ENCODE peak calls at places on chromosomes 16 and 17, in ten cellular contexts. Z is frontal cortex; W is activated CD8-positive, alpha-beta T cell treated with anti-CD3 and anti-CD28 coated beads for 36 hours; M is activated effector memory CD4-positive, alpha-beta T cell treated with Interleukin-2 at 50 U/mL for 16 hours; U is tibial artery; A is spleen; I is AG08395; X is T-helper 2 cell; T is CD4-positive, CD25-positive, alpha-beta regulatory T cell; D is EL. C is an unnamed sample.

GRCh38 chr17:17728550-17729251 is 47.4 kb downstream of the RAI1 start:
- DNase-seq in T (no peak), W (no peak), U (no peak), M (no peak), Z (no peak), D (no peak), A (no peak), X (no peak), I (no peak), C (no peak)

GRCh38 chr17:18186271-18186982 is 2.8 kb downstream of the ALKBH5 start:
- DNase-seq in W (no peak), Z (no peak), X (no peak), D (peak; percentile 39), A (no peak), U (no peak), T (no peak), I (peak; percentile 42), M (no peak), C (no peak)

GRCh38 chr17:82449136-82449882 is 1.2 kb downstream of the CYBC1 start:
- DNase-seq in D (no peak), M (peak; percentile 57), A (peak; percentile 96), I (no peak), W (peak; percentile 90), X (peak; percentile 33), Z (no peak), U (no peak), T (peak; percentile 90), C (no peak)

GRCh38 chr17:78338860-78339259 is 21.0 kb downstream of the SOCS3 start:
- DNase-seq in A (no peak), M (no peak), X (no peak), T (peak; percentile 83), W (no peak), D (no peak), U (no peak), I (no peak), Z (no peak), C (no peak)

GRCh38 chr17:4708436-4708835 is 2.0 kb upstream of the ARRB2 start:
- DNase-seq in U (no peak), X (no peak), I (no peak), T (peak; percentile 71), A (no peak), M (no peak), W (peak; percentile 87), D (no peak), Z (no peak), C (peak; percentile 72)

GRCh38 chr16:84368327-84368996 is at the start of gene ATP2C2:
- DNase-seq in T (no peak), M (no peak), I (no peak), X (no peak), D (no peak), W (no peak), Z (no peak), U (no peak), A (peak; percentile 80), C (no peak)

GRCh38 chr16:54171855-54172537 is 114.6 kb downstream of the IRX3 start:
- DNase-seq in W (no peak), U (no peak), M (no peak), T (no peak), Z (no peak), D (peak; percentile 50), X (no peak), I (no peak), A (no peak), C (peak; percentile 46)

GRCh38 chr16:1311738-1312458 is 2.5 kb downstream of the UBE2I start:
- DNase-seq in D (no peak), T (no peak), X (no peak), W (no peak), M (no peak), Z (no peak), A (peak; percentile 82), I (peak; percentile 26), U (no peak), C (no peak)

GRCh38 chr16:4689091-4689671 is 4.2 kb upstream of the NUDT16L1 start:
- DNase-seq in D (no peak), I (no peak), T (no peak), Z (no peak), U (no peak), M (no peak), X (no peak), W (no peak), A (peak; percentile 77), C (no peak)

GRCh38 chr17:74296548-74296936 is 22.5 kb downstream of the DNAI2 start:
- DNase-seq in U (no peak), X (no peak), D (peak; percentile 21), I (peak; percentile 34), Z (no peak), M (peak; percentile 50), T (peak; percentile 77), A (no peak), W (peak; percentile 50), C (peak; percentile 65)

GRCh38 chr16:8967437-8967821 is 3.7 kb upstream of the USP7 start:
- DNase-seq in X (no peak), M (no peak), Z (no peak), U (no peak), A (no peak), T (no peak), I (no peak), W (no peak), D (no peak), C (no peak)

GRCh38 chr17:8072727-8073461 is 14.6 kb downstream of the ALOX12B start:
- DNase-seq in Z (no peak), D (no peak), A (peak; percentile 82), M (peak; percentile 18), I (no peak), X (no peak), T (peak; percentile 40), W (peak; percentile 47), U (no peak), C (no peak)

GRCh38 chr17:41545829-41546410 is 17.8 kb upstream of the KRT19 start:
- DNase-seq in M (no peak), X (no peak), W (no peak), I (no peak), Z (no peak), A (no peak), U (no peak), T (no peak), D (no peak), C (no peak)

GRCh38 chr17:3710951-3711383 is 12.7 kb upstream of the HASPIN start:
- DNase-seq in D (peak; percentile 77), W (peak; percentile 89), X (no peak), T (peak; percentile 96), U (no peak), I (no peak), A (no peak), M (peak; percentile 54), Z (no peak), C (no peak)

GRCh38 chr17:16649585-16649984 is 4.1 kb downstream of the ZNF624 start:
- DNase-seq in D (no peak), Z (no peak), I (no peak), U (no peak), A (no peak), T (no peak), W (no peak), M (no peak), X (no peak), C (no peak)

GRCh38 chr17:64327201-64327930 is 63.3 kb downstream of the PECAM1 start:
- DNase-seq in Z (no peak), X (no peak), D (no peak), T (no peak), W (no peak), A (no peak), M (no peak), I (no peak), U (no peak), C (no peak)

GRCh38 chr17:74779948-74780400 is 3.8 kb upstream of the NAT9 start:
- DNase-seq in T (peak; percentile 92), M (peak; percentile 67), X (no peak), U (no peak), Z (no peak), I (no peak), W (peak; percentile 87), A (peak; percentile 92), D (no peak), C (no peak)

GRCh38 chr17:43720311-43721060 is 38.1 kb downstream of the SOST start:
- DNase-seq in I (peak; percentile 69), M (peak; percentile 67), X (peak; percentile 36), A (peak; percentile 96), D (peak; percentile 73), U (peak; percentile 86), Z (peak; percentile 75), T (peak; percentile 86), W (peak; percentile 83), C (peak; percentile 41)

GRCh38 chr16:48366165-48367093 is 18.8 kb downstream of the SIAH1 start:
- DNase-seq in A (no peak), M (peak; percentile 56), D (peak; percentile 87), T (peak; percentile 82), X (no peak), I (peak; percentile 54), Z (no peak), U (peak; percentile 73), W (peak; percentile 79), C (peak; percentile 79)

GRCh38 chr16:8063151-8063550 is 527.2 kb downstream of the TMEM114 start:
- DNase-seq in T (no peak), A (no peak), D (no peak), I (no peak), Z (no peak), U (no peak), W (no peak), M (no peak), X (no peak), C (no peak)

GRCh38 chr16:9176547-9177418 is 85.3 kb downstream of the HAPSTR1 start:
- DNase-seq in I (no peak), Z (peak; percentile 60), T (no peak), W (no peak), M (no peak), D (no peak), X (no peak), A (no peak), U (no peak), C (peak; percentile 55)

GRCh38 chr17:75499313-75500022 is 15.9 kb downstream of the CASKIN2 start:
- DNase-seq in U (no peak), T (no peak), A (peak; percentile 67), I (no peak), D (no peak), X (no peak), M (no peak), Z (no peak), W (no peak), C (no peak)

GRCh38 chr17:42272162-42272561 is 4.0 kb downstream of the STAT5B start:
- DNase-seq in D (no peak), A (no peak), Z (no peak), W (no peak), U (no peak), T (peak; percentile 39), M (no peak), I (no peak), X (no peak), C (no peak)

GRCh38 chr17:45123930-45124796 is 8.2 kb downstream of the PLCD3 start:
- DNase-seq in A (no peak), M (peak; percentile 21), T (peak; percentile 53), I (peak; percentile 93), D (peak; percentile 91), U (peak; percentile 84), Z (no peak), W (peak; percentile 58), X (no peak), C (peak; percentile 86)

GRCh38 chr17:37818689-37819088 is 73.8 kb upstream of the HNF1B start:
- DNase-seq in I (no peak), T (no peak), D (peak; percentile 13), A (no peak), X (no peak), Z (no peak), W (no peak), M (no peak), U (no peak), C (no peak)

GRCh38 chr16:70749006-70749678 is 51.8 kb downstream of the VAC14 start:
- DNase-seq in A (no peak), Z (no peak), I (no peak), T (no peak), W (no peak), X (no peak), U (no peak), D (no peak), M (no peak), C (no peak)

GRCh38 chr17:28473542-28473941 is at the start of gene SLC13A2:
- DNase-seq in X (no peak), U (peak; percentile 28), D (no peak), W (no peak), Z (no peak), M (no peak), A (no peak), I (no peak), T (no peak), C (no peak)

GRCh38 chr17:46984892-46985291 is 5.8 kb upstream of the RPRML start:
- DNase-seq in T (no peak), U (no peak), D (no peak), Z (no peak), W (no peak), I (no peak), X (no peak), A (no peak), M (no peak), C (peak; percentile 49)